ENCODE peak calls at places on chromosomes 2 and 18, in seven cellular contexts. One of them, this sample, is unnamed.
A peak's percentile ranks its signal among the peaks of the same experiment; 100 is the strongest.

GRCh38 chr2:25312958-25313710 is 28.6 kb downstream of the DNMT3A start:
- DNase-seq in keratinocyte: no peak
- DNase-seq in RWPE2: no peak
- DNase-seq in left ventricle myocardium inferior: no peak
- DNase-seq in mesenchymal stem cell: no peak
- DNase-seq in SJSA1: no peak
- DNase-seq in iPS DF 6.9: no peak
- DNase-seq in this sample: no peak

GRCh38 chr2:107633580-107634147 is 193.0 kb upstream of the RGPD4 start:
- DNase-seq in left ventricle myocardium inferior: no peak
- DNase-seq in RWPE2: no peak
- DNase-seq in keratinocyte: peak; percentile 40
- DNase-seq in mesenchymal stem cell: peak; percentile 84
- DNase-seq in iPS DF 6.9: no peak
- DNase-seq in SJSA1: peak; percentile 45
- DNase-seq in this sample: no peak

GRCh38 chr2:100214265-100214961 is 72.0 kb upstream of the AFF3 start:
- DNase-seq in left ventricle myocardium inferior: peak; percentile 36
- DNase-seq in iPS DF 6.9: no peak
- DNase-seq in mesenchymal stem cell: peak; percentile 33
- DNase-seq in keratinocyte: no peak
- DNase-seq in SJSA1: no peak
- DNase-seq in RWPE2: no peak
- DNase-seq in this sample: no peak

GRCh38 chr2:95054016-95054415 is 28.5 kb downstream of the MAL start:
- DNase-seq in mesenchymal stem cell: no peak
- DNase-seq in RWPE2: peak; percentile 19
- DNase-seq in keratinocyte: no peak
- DNase-seq in iPS DF 6.9: no peak
- DNase-seq in left ventricle myocardium inferior: no peak
- DNase-seq in SJSA1: no peak
- DNase-seq in this sample: no peak

GRCh38 chr2:189393440-189394111 is 47.7 kb upstream of the WDR75 start:
- DNase-seq in keratinocyte: peak; percentile 71
- DNase-seq in RWPE2: no peak
- DNase-seq in iPS DF 6.9: no peak
- DNase-seq in left ventricle myocardium inferior: no peak
- DNase-seq in SJSA1: no peak
- DNase-seq in mesenchymal stem cell: peak; percentile 98
- DNase-seq in this sample: no peak

GRCh38 chr2:32166115-32166549 is 468 bp downstream of the SLC30A6 start:
- DNase-seq in mesenchymal stem cell: no peak
- DNase-seq in RWPE2: no peak
- DNase-seq in left ventricle myocardium inferior: no peak
- DNase-seq in keratinocyte: no peak
- DNase-seq in SJSA1: no peak
- DNase-seq in iPS DF 6.9: no peak
- DNase-seq in this sample: no peak

GRCh38 chr2:227295806-227296205 is 29.2 kb upstream of the MFF start:
- DNase-seq in iPS DF 6.9: no peak
- DNase-seq in left ventricle myocardium inferior: no peak
- DNase-seq in keratinocyte: no peak
- DNase-seq in SJSA1: no peak
- DNase-seq in mesenchymal stem cell: no peak
- DNase-seq in RWPE2: no peak
- DNase-seq in this sample: no peak

GRCh38 chr2:118249970-118250369 is 161.7 kb downstream of the INSIG2 start:
- DNase-seq in RWPE2: no peak
- DNase-seq in left ventricle myocardium inferior: no peak
- DNase-seq in iPS DF 6.9: no peak
- DNase-seq in mesenchymal stem cell: peak; percentile 0
- DNase-seq in SJSA1: no peak
- DNase-seq in keratinocyte: no peak
- DNase-seq in this sample: no peak

GRCh38 chr18:79567481-79568147 is 112.0 kb upstream of the CTDP1 start:
- DNase-seq in RWPE2: peak; percentile 86
- DNase-seq in keratinocyte: peak; percentile 54
- DNase-seq in SJSA1: peak; percentile 89
- DNase-seq in left ventricle myocardium inferior: peak; percentile 71
- DNase-seq in mesenchymal stem cell: peak; percentile 84
- DNase-seq in iPS DF 6.9: peak; percentile 45
- DNase-seq in this sample: no peak

GRCh38 chr2:3759331-3759730 is 56.0 kb downstream of the DCDC2C start:
- DNase-seq in iPS DF 6.9: no peak
- DNase-seq in mesenchymal stem cell: no peak
- DNase-seq in RWPE2: no peak
- DNase-seq in keratinocyte: no peak
- DNase-seq in SJSA1: no peak
- DNase-seq in left ventricle myocardium inferior: no peak
- DNase-seq in this sample: no peak

GRCh38 chr2:28583899-28584553 is 88.2 kb downstream of the PLB1 start:
- DNase-seq in left ventricle myocardium inferior: peak; percentile 82
- DNase-seq in keratinocyte: peak; percentile 89
- DNase-seq in RWPE2: peak; percentile 96
- DNase-seq in iPS DF 6.9: no peak
- DNase-seq in mesenchymal stem cell: peak; percentile 98
- DNase-seq in SJSA1: peak; percentile 97
- DNase-seq in this sample: peak; percentile 93

GRCh38 chr2:84782717-84783442 is 98.0 kb downstream of the TRABD2A start:
- DNase-seq in RWPE2: no peak
- DNase-seq in SJSA1: no peak
- DNase-seq in mesenchymal stem cell: no peak
- DNase-seq in iPS DF 6.9: no peak
- DNase-seq in keratinocyte: no peak
- DNase-seq in left ventricle myocardium inferior: no peak
- DNase-seq in this sample: no peak

GRCh38 chr18:23650963-23651927 is 11.5 kb downstream of the ANKRD29 start:
- DNase-seq in keratinocyte: no peak
- DNase-seq in RWPE2: no peak
- DNase-seq in mesenchymal stem cell: peak; percentile 21
- DNase-seq in SJSA1: no peak
- DNase-seq in iPS DF 6.9: no peak
- DNase-seq in left ventricle myocardium inferior: no peak
- DNase-seq in this sample: no peak

GRCh38 chr2:55282110-55282917 is 13.3 kb upstream of the MTIF2 start:
- DNase-seq in SJSA1: peak; percentile 89
- DNase-seq in keratinocyte: no peak
- DNase-seq in RWPE2: peak; percentile 82
- DNase-seq in mesenchymal stem cell: peak; percentile 88
- DNase-seq in left ventricle myocardium inferior: peak; percentile 91
- DNase-seq in iPS DF 6.9: no peak
- DNase-seq in this sample: peak; percentile 43

GRCh38 chr2:237132799-237133198 is 47.1 kb downstream of the COPS8 start:
- DNase-seq in keratinocyte: peak; percentile 19
- DNase-seq in left ventricle myocardium inferior: no peak
- DNase-seq in RWPE2: no peak
- DNase-seq in mesenchymal stem cell: no peak
- DNase-seq in iPS DF 6.9: peak; percentile 74
- DNase-seq in SJSA1: peak; percentile 33
- DNase-seq in this sample: no peak

GRCh38 chr2:96529376-96530143 is 7.0 kb upstream of the ARID5A start:
- DNase-seq in SJSA1: no peak
- DNase-seq in keratinocyte: no peak
- DNase-seq in iPS DF 6.9: no peak
- DNase-seq in left ventricle myocardium inferior: no peak
- DNase-seq in RWPE2: no peak
- DNase-seq in mesenchymal stem cell: no peak
- DNase-seq in this sample: no peak
- H3K4me1 ChIP-seq in SJSA1: peaks cover 53% of the 10 kb centered on the region
- H3K4me1 ChIP-seq in keratinocyte: peaks cover 29% of the 10 kb centered on the region
- H3K4me1 ChIP-seq in iPS DF 6.9: peaks cover 1% of the 10 kb centered on the region
- H3K4me1 ChIP-seq in left ventricle myocardium inferior: peaks cover 78% of the 10 kb centered on the region
- H3K4me1 ChIP-seq in RWPE2: peaks cover 27% of the 10 kb centered on the region
- H3K4me1 ChIP-seq in mesenchymal stem cell: peaks cover 39% of the 10 kb centered on the region
- H3K4me1 ChIP-seq in this sample: peaks cover 67% of the 10 kb centered on the region

DNA sequence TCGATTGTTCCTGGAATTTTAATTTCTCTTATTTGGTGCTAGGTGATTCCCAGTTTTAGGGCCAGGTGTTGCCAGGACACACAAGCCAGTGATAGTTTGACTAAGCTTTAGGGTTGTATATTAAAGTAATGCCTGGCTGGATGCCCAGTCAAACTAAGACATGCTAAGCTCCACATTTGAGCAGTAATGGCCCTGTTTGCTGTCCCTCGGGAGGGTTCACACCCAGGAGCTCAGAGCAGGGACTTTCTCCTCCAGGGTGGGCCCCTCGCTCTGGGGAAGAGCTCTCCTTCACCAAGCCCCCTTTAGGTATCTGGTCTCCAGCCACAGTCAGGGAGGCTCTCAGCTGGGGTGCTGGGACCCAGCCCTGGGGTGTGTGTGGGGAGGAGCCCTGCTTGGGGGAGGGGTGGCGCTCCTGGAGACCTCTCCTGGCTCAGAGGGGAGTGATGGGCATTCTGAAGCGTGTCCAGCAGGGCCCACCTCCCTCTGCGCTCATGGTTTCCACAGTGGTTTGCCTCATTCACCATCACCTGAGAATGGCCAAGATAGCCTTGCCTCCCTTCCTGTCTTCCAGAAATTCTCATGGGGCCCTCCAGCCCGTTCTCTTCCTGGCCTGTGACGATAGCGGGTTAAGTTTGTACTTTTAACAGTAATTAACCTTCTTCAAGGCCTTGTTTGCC is 31.7 kb downstream of the INPP4A start:
- DNase-seq in RWPE2: no peak
- DNase-seq in iPS DF 6.9: no peak
- DNase-seq in mesenchymal stem cell: no peak
- DNase-seq in keratinocyte: no peak
- DNase-seq in left ventricle myocardium inferior: no peak
- DNase-seq in SJSA1: no peak
- DNase-seq in this sample: no peak
- H3K4me1 ChIP-seq in RWPE2: peaks cover 26% of the 10 kb centered on the region
- H3K4me1 ChIP-seq in iPS DF 6.9: peaks cover 10% of the 10 kb centered on the region
- H3K4me1 ChIP-seq in mesenchymal stem cell: peaks cover 16% of the 10 kb centered on the region
- H3K4me1 ChIP-seq in keratinocyte: peaks cover 31% of the 10 kb centered on the region
- H3K4me1 ChIP-seq in left ventricle myocardium inferior: peaks cover 85% of the 10 kb centered on the region
- H3K4me1 ChIP-seq in SJSA1: no peaks in the 10 kb centered on the region
- H3K4me1 ChIP-seq in this sample: peaks cover 16% of the 10 kb centered on the region

GRCh38 chr2:42922790-42923631 is 130.6 kb upstream of the HAAO start:
- DNase-seq in iPS DF 6.9: no peak
- DNase-seq in mesenchymal stem cell: peak; percentile 53
- DNase-seq in keratinocyte: peak; percentile 46
- DNase-seq in RWPE2: no peak
- DNase-seq in left ventricle myocardium inferior: no peak
- DNase-seq in SJSA1: peak; percentile 70
- DNase-seq in this sample: peak; percentile 94
- H3K4me1 ChIP-seq in iPS DF 6.9: peaks cover 15% of the 10 kb centered on the region
- H3K4me1 ChIP-seq in mesenchymal stem cell: peaks cover 50% of the 10 kb centered on the region
- H3K4me1 ChIP-seq in keratinocyte: peaks cover 44% of the 10 kb centered on the region
- H3K4me1 ChIP-seq in RWPE2: peaks cover 32% of the 10 kb centered on the region
- H3K4me1 ChIP-seq in left ventricle myocardium inferior: peaks cover 70% of the 10 kb centered on the region
- H3K4me1 ChIP-seq in SJSA1: peaks cover 57% of the 10 kb centered on the region
- H3K4me1 ChIP-seq in this sample: peaks cover 77% of the 10 kb centered on the region

DNA sequence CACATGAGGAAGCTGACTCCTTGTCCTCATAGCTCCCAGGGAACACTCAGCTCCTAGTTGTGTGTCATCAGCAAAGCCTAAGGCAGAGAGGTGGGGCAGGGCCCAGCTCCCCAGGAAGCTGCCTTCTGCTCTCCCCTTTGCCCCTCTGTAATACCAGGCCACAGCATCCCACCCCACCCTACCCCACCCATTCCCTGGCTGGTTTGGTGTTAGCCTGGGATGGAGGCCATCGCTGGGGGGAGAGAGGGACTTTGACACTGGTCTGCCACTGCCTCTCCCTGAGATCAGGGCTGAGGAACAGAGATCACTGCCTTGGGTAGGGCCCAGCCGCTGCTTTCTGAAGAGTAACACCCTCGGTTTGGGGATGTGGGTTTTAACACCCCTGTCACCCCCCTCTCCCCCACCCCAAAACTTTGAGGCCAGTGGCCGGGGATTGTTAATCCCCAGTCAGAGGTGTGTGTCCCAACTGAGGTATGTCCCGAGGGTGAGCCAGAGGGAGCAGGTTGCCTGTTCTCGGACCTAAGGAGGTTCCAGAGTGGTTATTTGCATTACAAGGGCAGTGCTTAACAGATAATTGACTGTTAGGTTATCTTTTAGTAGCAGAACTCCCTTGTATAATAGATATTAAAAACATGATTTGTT is 41.4 kb downstream of the TET3 start:
- DNase-seq in iPS DF 6.9: no peak
- DNase-seq in SJSA1: peak; percentile 22
- DNase-seq in keratinocyte: no peak
- DNase-seq in mesenchymal stem cell: no peak
- DNase-seq in RWPE2: no peak
- DNase-seq in left ventricle myocardium inferior: no peak
- DNase-seq in this sample: peak; percentile 42
- H3K4me1 ChIP-seq in iPS DF 6.9: peaks cover 10% of the 10 kb centered on the region
- H3K4me1 ChIP-seq in SJSA1: no peaks in the 10 kb centered on the region
- H3K4me1 ChIP-seq in keratinocyte: peaks cover 8% of the 10 kb centered on the region
- H3K4me1 ChIP-seq in mesenchymal stem cell: peaks cover 8% of the 10 kb centered on the region
- H3K4me1 ChIP-seq in RWPE2: peaks cover 3% of the 10 kb centered on the region
- H3K4me1 ChIP-seq in left ventricle myocardium inferior: peaks cover 20% of the 10 kb centered on the region
- H3K4me1 ChIP-seq in this sample: no peaks in the 10 kb centered on the region

GRCh38 chr2:4862031-4862430 is 830.2 kb upstream of the SOX11 start:
- DNase-seq in RWPE2: no peak
- DNase-seq in SJSA1: no peak
- DNase-seq in mesenchymal stem cell: no peak
- DNase-seq in keratinocyte: peak; percentile 48
- DNase-seq in left ventricle myocardium inferior: no peak
- DNase-seq in iPS DF 6.9: no peak
- DNase-seq in this sample: no peak
- H3K4me1 ChIP-seq in RWPE2: peaks cover 11% of the 10 kb centered on the region
- H3K4me1 ChIP-seq in SJSA1: no peaks in the 10 kb centered on the region
- H3K4me1 ChIP-seq in mesenchymal stem cell: no peaks in the 10 kb centered on the region
- H3K4me1 ChIP-seq in keratinocyte: peaks cover 7% of the 10 kb centered on the region
- H3K4me1 ChIP-seq in left ventricle myocardium inferior: no peaks in the 10 kb centered on the region
- H3K4me1 ChIP-seq in iPS DF 6.9: no peaks in the 10 kb centered on the region
- H3K4me1 ChIP-seq in this sample: no peaks in the 10 kb centered on the region

GRCh38 chr18:63683890-63684289 is 18.9 kb upstream of the SERPINB11 start:
- DNase-seq in left ventricle myocardium inferior: no peak
- DNase-seq in SJSA1: no peak
- DNase-seq in mesenchymal stem cell: no peak
- DNase-seq in iPS DF 6.9: no peak
- DNase-seq in RWPE2: no peak
- DNase-seq in keratinocyte: no peak
- DNase-seq in this sample: no peak
- H3K4me1 ChIP-seq in left ventricle myocardium inferior: no peaks in the 10 kb centered on the region
- H3K4me1 ChIP-seq in SJSA1: no peaks in the 10 kb centered on the region
- H3K4me1 ChIP-seq in mesenchymal stem cell: peaks cover 1% of the 10 kb centered on the region
- H3K4me1 ChIP-seq in iPS DF 6.9: no peaks in the 10 kb centered on the region
- H3K4me1 ChIP-seq in RWPE2: peaks cover 40% of the 10 kb centered on the region
- H3K4me1 ChIP-seq in keratinocyte: peaks cover 21% of the 10 kb centered on the region
- H3K4me1 ChIP-seq in this sample: no peaks in the 10 kb centered on the region

DNA sequence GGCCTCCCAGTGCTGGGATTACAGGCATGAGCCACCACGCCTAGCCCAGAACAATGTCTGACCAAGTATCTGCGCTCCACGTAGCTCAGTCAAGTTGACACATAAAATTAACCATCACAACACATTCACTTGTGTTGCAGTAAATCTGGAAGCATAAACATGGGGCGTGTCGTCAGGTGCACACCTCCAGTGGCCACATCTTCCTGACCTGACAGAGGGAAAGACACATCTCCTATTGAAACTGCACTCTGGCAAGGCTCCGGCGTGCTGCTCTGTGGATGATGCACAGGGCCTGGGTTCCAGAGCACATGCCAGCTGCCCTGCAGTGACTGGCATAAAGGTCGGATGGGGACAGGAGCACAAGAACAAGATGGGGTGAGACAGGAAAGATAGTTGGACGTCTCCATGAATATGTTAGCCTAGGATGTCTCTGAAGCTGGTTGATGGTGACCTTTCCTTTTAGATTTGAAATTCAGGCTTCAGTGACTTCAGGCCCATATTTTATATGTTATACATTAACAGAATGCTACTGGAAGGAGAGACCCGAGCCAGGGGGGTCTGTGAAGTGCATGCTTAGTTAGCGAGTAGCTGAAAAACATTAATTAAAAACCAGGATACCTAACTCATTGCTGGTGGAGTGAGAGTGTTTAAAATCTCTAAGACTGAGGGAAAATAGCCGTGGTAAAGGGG is 10.9 kb downstream of the IMPA2 start:
- DNase-seq in RWPE2: no peak
- DNase-seq in keratinocyte: no peak
- DNase-seq in iPS DF 6.9: no peak
- DNase-seq in mesenchymal stem cell: no peak
- DNase-seq in left ventricle myocardium inferior: no peak
- DNase-seq in SJSA1: no peak
- DNase-seq in this sample: no peak
- H3K4me1 ChIP-seq in RWPE2: peaks cover 10% of the 10 kb centered on the region
- H3K4me1 ChIP-seq in keratinocyte: peaks cover 20% of the 10 kb centered on the region
- H3K4me1 ChIP-seq in iPS DF 6.9: peaks cover 7% of the 10 kb centered on the region
- H3K4me1 ChIP-seq in mesenchymal stem cell: peaks cover 64% of the 10 kb centered on the region
- H3K4me1 ChIP-seq in left ventricle myocardium inferior: peaks cover 71% of the 10 kb centered on the region
- H3K4me1 ChIP-seq in SJSA1: peaks cover 17% of the 10 kb centered on the region
- H3K4me1 ChIP-seq in this sample: peaks cover 2% of the 10 kb centered on the region